ENCODE peak calls at places on chromosomes 4 and X, in ten cellular contexts. I is brain microvascular endothelial cell; A is choroid plexus epithelial cell; Z is BJ; U is stimulated activated CD4-positive, alpha-beta T cell treated with anti-CD3 and anti-CD28 coated beads, Interleukin-15, amount 100 ng/mL, for 1 hour; V is GF-D8; J is MG63; F is HCEC 1CT; E is GM04504; X is HFFc6. Q is an unnamed sample.

GRCh38 chr4:83240379-83240875 is 44.2 kb downstream of the COQ2 start:
- DNase-seq in V (peak), X (no peak), E (no peak), J (no peak), U (no peak), F (no peak), A (no peak), Z (no peak), I (no peak), Q (no peak)

GRCh38 chr4:113756005-113756410 is 5.5 kb downstream of the CAMK2D start:
- DNase-seq in A (peak), F (peak), Z (no peak), V (no peak), E (peak), J (no peak), I (peak), U (no peak), X (peak), Q (no peak)

GRCh38 chr4:184457530-184458249 is 16.7 kb downstream of the IRF2 start:
- DNase-seq in A (no peak), J (peak), E (no peak), F (no peak), U (no peak), Z (no peak), I (no peak), X (no peak), V (no peak), Q (peak)

GRCh38 chrX:154063234-154063633 is 34.3 kb downstream of the MECP2 start:
- DNase-seq in Z (no peak), E (no peak), I (no peak), A (no peak), U (no peak), J (no peak), X (no peak), F (no peak), V (no peak), Q (no peak)

GRCh38 chr4:161841759-161842158 is 322.0 kb downstream of the FSTL5 start:
- DNase-seq in V (no peak), Z (no peak), I (no peak), U (no peak), A (no peak), F (no peak), E (no peak), X (no peak), J (no peak), Q (no peak)

GRCh38 chr4:175469519-175469918 is 342.5 kb downstream of the GPM6A start:
- DNase-seq in U (no peak), E (peak), A (peak), J (peak), X (peak), V (no peak), F (peak), Z (no peak), I (peak), Q (peak)

GRCh38 chrX:109740076-109740809 is 7.2 kb upstream of the ACSL4 start:
- DNase-seq in E (no peak), A (peak), U (no peak), I (peak), J (no peak), Z (no peak), X (no peak), V (peak), F (peak), Q (no peak)

GRCh38 chrX:154967603-154968002 is 54.9 kb downstream of the F8 start:
- DNase-seq in I (no peak), V (no peak), A (peak), J (no peak), X (peak), Z (no peak), F (peak), E (no peak), U (no peak), Q (no peak)

GRCh38 chr4:156803056-156803455 is 168.5 kb downstream of the PDGFC start:
- DNase-seq in A (peak), F (peak), E (peak), V (no peak), I (no peak), U (no peak), J (no peak), X (peak), Z (no peak), Q (no peak)

Q was measured in hepatic stellate cell.